ENCODE peak calls at places on chromosome 17, in five cellular contexts. O is HepG2, G is K562, B is GM12878, L is H1. S is an unnamed sample.

GRCh38 chr17:44655983-44656700 is at the start of gene MEIOC:
- DNase-seq in O (no peak), G (no peak), B (no peak), L (peak; percentile 84), S (peak; percentile 94)

GRCh38 chr17:38906429-38907172 is 18.8 kb upstream of the LASP1NB start:
- DNase-seq in O (no peak), G (no peak), B (no peak), L (no peak), S (no peak)

GRCh38 chr17:68441064-68441770 is 16.1 kb downstream of the WIPI1 start:
- DNase-seq in O (no peak), G (no peak), B (no peak), L (no peak), S (no peak)

GRCh38 chr17:49637050-49637449 is 40.8 kb downstream of the SPOP start:
- DNase-seq in O (no peak), G (no peak), B (no peak), L (no peak), S (no peak)

GRCh38 chr17:78394209-78394608 is 15.8 kb downstream of the PGS1 start:
- DNase-seq in O (no peak), G (no peak), B (no peak), L (no peak), S (no peak)

GRCh38 chr17:10631701-10632100 is 25.4 kb downstream of the MYH3 start:
- DNase-seq in O (no peak), G (no peak), B (no peak), L (no peak), S (no peak)

GRCh38 chr17:6304894-6305612 is 129.9 kb downstream of the AIPL1 start:
- DNase-seq in O (no peak), G (no peak), B (no peak), L (no peak), S (no peak)

GRCh38 chr17:58504826-58505351 is 9.5 kb downstream of the MTMR4 start:
- DNase-seq in O (no peak), G (no peak), B (peak; percentile 68), L (no peak), S (no peak)

DNA sequence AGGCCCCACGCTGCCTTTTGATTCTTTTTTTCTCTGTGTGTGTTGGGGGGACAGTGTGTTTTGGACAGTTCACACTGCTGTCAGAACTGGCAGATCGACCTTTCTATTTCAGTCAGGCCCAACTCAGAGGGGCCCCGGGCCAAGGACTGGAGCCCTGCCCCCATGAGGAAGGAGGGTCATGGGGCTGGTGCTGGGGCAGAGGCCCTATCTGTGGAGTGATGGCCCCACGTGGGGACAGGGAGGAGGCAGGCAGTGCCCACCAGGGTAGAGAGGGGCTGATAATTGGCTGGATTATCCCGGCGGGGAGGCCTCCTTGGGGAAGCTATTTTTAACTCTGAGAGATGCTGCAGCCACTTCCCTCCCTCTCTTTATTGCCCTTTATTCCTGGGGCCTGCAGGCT is 5.7 kb upstream of the KCNJ12 start:
- DNase-seq in O (no peak), G (no peak), B (no peak), L (no peak), S (no peak)
- H2AFZ ChIP-seq in O (no peak overlapping the region), G (no peak overlapping the region), B (no peak overlapping the region), L (peak overlapping the region; percentile 0), S (peak overlapping the region; percentile 72)

GRCh38 chr17:1169471-1169908 is 10.3 kb downstream of the ABR start:
- DNase-seq in O (no peak), G (no peak), B (no peak), L (no peak), S (no peak)

GRCh38 chr17:1165836-1166235 is 13.9 kb downstream of the ABR start:
- DNase-seq in O (no peak), G (no peak), B (no peak), L (no peak), S (no peak)

GRCh38 chr17:1170739-1171138 is 9.0 kb downstream of the ABR start:
- DNase-seq in O (no peak), G (no peak), B (no peak), L (peak; percentile 75), S (peak; percentile 56)

GRCh38 chr17:1169913-1170312 is 9.9 kb downstream of the ABR start:
- DNase-seq in O (no peak), G (no peak), B (no peak), L (no peak), S (no peak)

GRCh38 chr17:1168537-1169234 is 11.1 kb downstream of the ABR start:
- DNase-seq in O (no peak), G (no peak), B (no peak), L (no peak), S (no peak)
- H3K79me2 ChIP-seq in O (no peaks in the 10 kb centered on the region), G (no peaks in the 10 kb centered on the region), B (peaks cover 25% of the 10 kb centered on the region), L (no peaks in the 10 kb centered on the region), S (no peaks in the 10 kb centered on the region)

GRCh38 chr17:76579281-76579680 is 6.4 kb downstream of the ST6GALNAC2 start:
- DNase-seq in O (no peak), G (no peak), B (no peak), L (no peak), S (no peak)
- TF ChIP-seq CREB1 in O (no peak), G (no peak), B (no peak), L (no peak), S (no peak)

DNA sequence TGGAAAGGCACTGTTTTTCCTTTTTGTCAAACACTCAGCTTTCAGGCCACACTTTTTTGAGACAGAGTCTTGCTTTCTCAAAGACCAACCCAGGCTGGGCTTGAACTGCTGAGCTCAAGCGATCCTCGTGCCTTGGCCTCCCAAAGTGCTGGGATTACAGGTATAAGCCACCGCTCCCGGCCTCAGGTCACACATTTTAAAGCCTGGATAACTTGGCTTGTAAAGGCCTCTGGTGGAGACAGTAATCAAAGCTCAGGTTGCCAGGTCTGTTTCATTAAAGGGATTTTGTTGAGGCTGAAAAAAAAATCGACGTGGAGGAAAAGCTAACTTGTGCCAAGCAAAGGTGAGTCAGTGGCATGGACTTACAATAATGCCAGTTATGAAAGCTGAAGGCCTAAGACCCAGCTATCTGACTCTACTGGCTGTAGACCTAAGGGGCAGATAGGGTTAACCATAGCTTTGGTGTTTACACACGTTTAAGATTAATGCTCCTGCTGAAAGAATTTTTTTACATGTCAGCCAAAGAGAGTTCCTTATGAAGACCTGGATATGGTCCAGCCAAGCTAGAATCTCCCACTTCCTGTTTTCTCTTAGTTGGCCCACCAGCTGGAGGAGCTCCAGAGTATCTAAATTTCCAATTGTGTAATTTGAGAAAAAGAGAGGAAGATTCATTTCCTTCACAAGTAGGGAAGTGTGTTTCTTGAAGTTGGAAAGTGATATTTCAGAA is 910 bp downstream of the NBR1 start:
- DNase-seq in O (peak; percentile 79), G (no peak), B (no peak), L (no peak), S (peak; percentile 34)
- H2AFZ ChIP-seq in O (no peak overlapping the region), G (peak overlapping the region; percentile 69), B (peak overlapping the region; percentile 80), L (peak overlapping the region; percentile 38), S (no peak overlapping the region)